ENCODE peak calls at places on chromosomes 11 and 22, in five cellular contexts. R, C, N, D and K are unnamed samples.

GRCh38 chr22:50432131-50432870 is 42.5 kb downstream of the SBF1 start:
- DNase-seq in R (peak; percentile 59), C (no peak), N (no peak), D (no peak), K (no peak)

GRCh38 chr22:37331034-37331428 is 48.7 kb downstream of the CYTH4 start:
- DNase-seq in R (no peak), C (no peak), N (peak; percentile 38), D (no peak), K (no peak)

GRCh38 chr11:27395556-27396258 is 32.7 kb upstream of the CCDC34 start:
- DNase-seq in R (no peak), C (no peak), N (no peak), D (no peak), K (no peak)

GRCh38 chr11:95231881-95232605 is 1.0 kb upstream of the SESN3 start:
- DNase-seq in R (peak; percentile 92), C (no peak), N (peak; percentile 76), D (peak; percentile 67), K (peak; percentile 85)

GRCh38 chr11:61626580-61627380 is 45.9 kb upstream of the SYT7 start:
- DNase-seq in R (peak; percentile 89), C (no peak), N (no peak), D (peak; percentile 91), K (no peak)

GRCh38 chr11:78419327-78419726 is 1.7 kb upstream of the GAB2 start:
- DNase-seq in R (no peak), C (no peak), N (no peak), D (no peak), K (no peak)

GRCh38 chr22:28604961-28605360 is 74.7 kb downstream of the TTC28 start:
- DNase-seq in R (no peak), C (no peak), N (no peak), D (no peak), K (no peak)

GRCh38 chr22:35708453-35708852 is 9.2 kb upstream of the APOL5 start:
- DNase-seq in R (no peak), C (no peak), N (no peak), D (no peak), K (no peak)

GRCh38 chr11:114353448-114353847 is 46.9 kb downstream of the C11orf71 start:
- DNase-seq in R (no peak), C (no peak), N (no peak), D (no peak), K (no peak)

GRCh38 chr11:102306817-102307814 is 10.2 kb upstream of the BIRC3 start:
- DNase-seq in R (no peak), C (no peak), N (no peak), D (no peak), K (no peak)

GRCh38 chr11:8593935-8594909 is at the start of gene STK33:
- DNase-seq in R (peak; percentile 80), C (peak; percentile 69), N (peak; percentile 72), D (peak; percentile 85), K (no peak)

GRCh38 chr11:8250981-8251620 is 12.6 kb downstream of the LMO1 start:
- DNase-seq in R (peak; percentile 31), C (no peak), N (no peak), D (no peak), K (no peak)

GRCh38 chr11:67613960-67614715 is 7.4 kb downstream of the NDUFV1 start:
- DNase-seq in R (peak; percentile 90), C (peak; percentile 69), N (peak; percentile 78), D (peak; percentile 71), K (peak; percentile 90)

GRCh38 chr11:130037881-130038601 is 31.7 kb upstream of the APLP2 start:
- DNase-seq in R (no peak), C (peak; percentile 38), N (no peak), D (no peak), K (no peak)

GRCh38 chr11:23605001-23605400 is 744.7 kb upstream of the CCDC179 start:
- DNase-seq in R (no peak), C (no peak), N (no peak), D (no peak), K (no peak)

GRCh38 chr22:39296981-39297489 is 22.4 kb downstream of the RPL3 start:
- DNase-seq in R (no peak), C (no peak), N (no peak), D (no peak), K (no peak)

GRCh38 chr11:73152086-73152853 is 10.2 kb upstream of the FCHSD2 start:
- DNase-seq in R (no peak), C (no peak), N (no peak), D (no peak), K (no peak)

GRCh38 chr11:73152861-73153483 is 10.9 kb upstream of the FCHSD2 start:
- DNase-seq in R (no peak), C (no peak), N (no peak), D (peak; percentile 59), K (no peak)

GRCh38 chr11:73149105-73149504 is 7.0 kb upstream of the FCHSD2 start:
- DNase-seq in R (no peak), C (no peak), N (no peak), D (no peak), K (no peak)

GRCh38 chr11:73154178-73154577 is 12.1 kb upstream of the FCHSD2 start:
- DNase-seq in R (no peak), C (no peak), N (no peak), D (no peak), K (no peak)

GRCh38 chr11:73151371-73151870 is 9.3 kb upstream of the FCHSD2 start:
- DNase-seq in R (no peak), C (no peak), N (no peak), D (no peak), K (no peak)
- H3K27ac ChIP-seq in R (no peak overlapping the region), C (no peak overlapping the region), N (peak overlapping the region; percentile 30), D (no peak overlapping the region), K (no peak overlapping the region)

GRCh38 chr22:46380069-46380468 is 44.6 kb downstream of the TRMU start:
- DNase-seq in R (peak; percentile 58), C (no peak), N (peak; percentile 36), D (no peak), K (no peak)
- H3K4me3 ChIP-seq in R (no peak overlapping the region), C (no peak overlapping the region), N (no peak overlapping the region), D (no peak overlapping the region), K (no peak overlapping the region)

GRCh38 chr22:40436460-40437431 is 66.4 kb downstream of the SGSM3 start:
- DNase-seq in R (no peak), C (peak; percentile 50), N (no peak), D (peak; percentile 57), K (no peak)
- H3K27ac ChIP-seq in R (no peak overlapping the region), C (no peak overlapping the region), N (peak overlapping the region; percentile 48), D (peak overlapping the region; percentile 88), K (no peak overlapping the region)

DNA sequence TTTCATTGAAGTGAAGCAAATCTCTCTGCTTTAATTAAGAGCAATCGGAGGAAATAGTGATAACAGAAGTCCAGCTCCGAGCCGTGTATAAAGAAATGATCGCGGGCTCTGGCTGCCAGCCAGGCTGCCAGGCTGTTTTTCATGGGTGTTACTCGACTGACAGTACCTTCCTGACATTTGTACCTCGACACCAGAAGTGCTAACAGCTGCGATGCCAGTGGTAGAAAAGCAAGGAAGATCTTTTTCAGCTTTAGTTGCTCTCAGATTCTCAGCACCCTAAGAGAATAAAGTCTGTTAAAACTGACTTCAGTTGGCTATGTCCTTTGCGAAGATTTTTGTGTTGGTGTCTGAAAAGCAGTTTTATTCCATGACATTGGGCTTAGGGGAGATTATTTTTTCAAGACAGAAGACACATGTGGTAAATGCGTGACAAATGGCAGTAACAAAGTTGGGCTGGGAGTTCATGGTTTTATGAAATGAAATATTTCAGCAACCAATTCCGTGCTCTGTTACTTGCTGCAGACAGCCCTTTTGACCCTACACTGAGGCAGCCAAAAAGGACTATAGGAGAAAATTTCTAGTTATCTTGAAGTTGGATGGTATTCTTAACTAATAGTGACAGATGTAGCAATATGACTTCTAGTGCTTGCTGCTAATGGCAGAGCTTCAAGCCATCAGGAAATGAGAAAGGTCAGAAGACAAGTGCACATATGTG is 296.2 kb downstream of the CNTN5 start:
- DNase-seq in R (no peak), C (no peak), N (peak; percentile 61), D (peak; percentile 57), K (no peak)
- H3K4me3 ChIP-seq in R (no peak overlapping the region), C (no peak overlapping the region), N (no peak overlapping the region), D (no peak overlapping the region), K (peak overlapping the region; percentile 41)

GRCh38 chr22:42991010-42991651 is 23.8 kb downstream of the PACSIN2 start:
- DNase-seq in R (no peak), C (no peak), N (no peak), D (no peak), K (peak; percentile 68)
- H3K27ac ChIP-seq in R (no peak overlapping the region), C (no peak overlapping the region), N (no peak overlapping the region), D (no peak overlapping the region), K (peak overlapping the region; percentile 70)

GRCh38 chr11:70710192-70710965 is 312.1 kb downstream of the CTTN start:
- DNase-seq in R (no peak), C (no peak), N (no peak), D (no peak), K (no peak)
- H3K4me3 ChIP-seq in R (no peak overlapping the region), C (no peak overlapping the region), N (no peak overlapping the region), D (no peak overlapping the region), K (no peak overlapping the region)

GRCh38 chr11:125481531-125481930 is 14.5 kb downstream of the FEZ1 start:
- DNase-seq in R (no peak), C (no peak), N (no peak), D (no peak), K (no peak)

GRCh38 chr11:125479113-125479512 is 17.0 kb downstream of the FEZ1 start:
- DNase-seq in R (no peak), C (no peak), N (no peak), D (no peak), K (no peak)

GRCh38 chr11:125476721-125477120 is 19.3 kb downstream of the FEZ1 start:
- DNase-seq in R (no peak), C (no peak), N (no peak), D (no peak), K (no peak)
- H3K27ac ChIP-seq in R (no peak overlapping the region), C (no peak overlapping the region), N (no peak overlapping the region), D (no peak overlapping the region), K (no peak overlapping the region)